ENCODE peak calls at places on chromosomes 12 and 14, in four cellular contexts. V is A549, G is K562, I is GM12878. T is an unnamed sample.
A peak's percentile ranks its signal among the peaks of the same experiment; 100 is the strongest.

GRCh38 chr14:29759521-29760340 is 167.9 kb downstream of the PRKD1 start:
- DNase-seq in V (no peak), G (no peak), I (peak; percentile 8), T (no peak)

GRCh38 chr12:68423175-68423574 is 91.0 kb upstream of the MDM1 start:
- DNase-seq in V (no peak), I (no peak), G (no peak), T (no peak)

GRCh38 chr12:6868211-6869048 is 1.1 kb downstream of the TPI1 start:
- DNase-seq in G (no peak), I (no peak), V (no peak), T (no peak)

GRCh38 chr12:91194500-91194899 is 11.9 kb upstream of the DCN start:
- DNase-seq in G (no peak), V (no peak), I (no peak), T (no peak)

GRCh38 chr12:52382854-52383253 is 2.6 kb downstream of the KRT84 start:
- DNase-seq in I (no peak), G (no peak), V (no peak), T (no peak)

GRCh38 chr14:29039171-29039570 is 272.6 kb downstream of the FOXG1 start:
- DNase-seq in V (no peak), G (no peak), I (no peak), T (no peak)

GRCh38 chr12:10130042-10130441 is at the start of gene CLEC7A:
- DNase-seq in G (no peak), I (peak; percentile 73), V (no peak), T (no peak)

GRCh38 chr12:7667025-7667575 is 1.4 kb upstream of the APOBEC1 start:
- DNase-seq in I (no peak), V (peak; percentile 31), G (no peak), T (peak; percentile 10)

GRCh38 chr14:51093371-51094281 is 1.3 kb downstream of the TRIM9 start:
- DNase-seq in G (no peak), I (no peak), V (peak; percentile 76), T (no peak)

GRCh38 chr12:9378430-9378835 is 170.2 kb upstream of the PZP start:
- DNase-seq in G (peak; percentile 17), I (no peak), V (peak; percentile 32), T (peak; percentile 50)

GRCh38 chr12:52187206-52187605 is 4.6 kb downstream of the KRT80 start:
- DNase-seq in G (no peak), V (no peak), I (no peak), T (no peak)

GRCh38 chr12:88801227-88802225 is 221.3 kb upstream of the KITLG start:
- DNase-seq in V (no peak), G (no peak), I (no peak), T (no peak)

GRCh38 chr12:51281202-51281924 is 11.1 kb upstream of the SMAGP start:
- DNase-seq in G (no peak), I (no peak), V (no peak), T (no peak)

GRCh38 chr14:36441283-36441682 is 78.7 kb downstream of the NKX2-1 start:
- DNase-seq in V (no peak), I (no peak), G (no peak), T (no peak)

GRCh38 chr12:52130695-52131094 is 51.2 kb downstream of the SMIM41 start:
- DNase-seq in I (no peak), V (no peak), G (no peak), T (no peak)

GRCh38 chr14:26427059-26427458 is 170.8 kb downstream of the NOVA1 start:
- DNase-seq in I (no peak), G (no peak), V (no peak), T (no peak)

GRCh38 chr12:94990222-94990621 is 13.3 kb downstream of the NDUFA12 start:
- DNase-seq in G (no peak), I (peak; percentile 41), V (no peak), T (no peak)

GRCh38 chr14:45120109-45120508 is 14.2 kb downstream of the FKBP3 start:
- DNase-seq in I (no peak), V (no peak), G (no peak), T (no peak)

GRCh38 chr12:2284857-2285256 is 232.1 kb downstream of the CACNA1C start:
- DNase-seq in V (peak; percentile 47), G (peak; percentile 20), I (no peak), T (peak; percentile 29)

GRCh38 chr12:63905523-63905922 is 61.0 kb downstream of the SRGAP1 start:
- DNase-seq in V (no peak), G (no peak), I (no peak), T (no peak)

GRCh38 chr12:66688836-66689439 is 10.1 kb upstream of the GRIP1 start:
- DNase-seq in G (peak; percentile 9), V (peak; percentile 35), I (no peak), T (peak; percentile 65)

GRCh38 chr12:2582631-2583616 is 211.8 kb upstream of the FKBP4 start:
- DNase-seq in I (no peak), G (peak; percentile 75), V (peak; percentile 55), T (peak; percentile 22)

GRCh38 chr12:89645434-89645833 is 63.2 kb downstream of the ATP2B1 start:
- DNase-seq in I (no peak), G (no peak), V (no peak), T (peak; percentile 34)

GRCh38 chr12:1811281-1811947 is 9.0 kb upstream of the LRTM2 start:
- DNase-seq in I (no peak), V (no peak), G (no peak), T (peak; percentile 75)

DNA sequence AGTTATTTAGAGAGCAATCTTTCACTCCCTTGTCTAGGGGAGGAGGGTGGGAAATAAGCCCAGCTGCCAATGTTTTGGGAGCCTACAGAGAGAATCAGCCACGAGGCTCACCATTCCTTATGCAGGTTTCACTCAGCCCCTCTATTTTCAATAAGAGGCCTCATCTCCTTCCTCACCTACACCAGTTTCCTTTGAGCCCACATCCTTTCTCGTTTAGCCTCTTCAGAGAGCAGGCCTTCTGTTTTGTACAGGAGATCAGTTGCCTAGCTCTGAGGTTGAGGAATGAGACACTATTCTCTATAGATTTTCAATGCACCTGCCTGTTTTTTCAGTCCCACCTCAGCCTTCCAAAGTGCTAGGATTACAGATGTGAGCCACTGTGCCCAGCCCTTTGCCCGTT is 17.9 kb downstream of the SNAPC1 start:
- DNase-seq in G (no peak), I (no peak), V (no peak), T (no peak)
- TF ChIP-seq CHD4 in G (no peak), I (no peak), V (no peak), T (no peak)

GRCh38 chr12:34107781-34108404 is 85.6 kb downstream of the ALG10 start:
- DNase-seq in G (no peak), I (no peak), V (no peak), T (no peak)
- TF ChIP-seq CHD4 in G (no peak), I (no peak), V (no peak), T (no peak)

DNA sequence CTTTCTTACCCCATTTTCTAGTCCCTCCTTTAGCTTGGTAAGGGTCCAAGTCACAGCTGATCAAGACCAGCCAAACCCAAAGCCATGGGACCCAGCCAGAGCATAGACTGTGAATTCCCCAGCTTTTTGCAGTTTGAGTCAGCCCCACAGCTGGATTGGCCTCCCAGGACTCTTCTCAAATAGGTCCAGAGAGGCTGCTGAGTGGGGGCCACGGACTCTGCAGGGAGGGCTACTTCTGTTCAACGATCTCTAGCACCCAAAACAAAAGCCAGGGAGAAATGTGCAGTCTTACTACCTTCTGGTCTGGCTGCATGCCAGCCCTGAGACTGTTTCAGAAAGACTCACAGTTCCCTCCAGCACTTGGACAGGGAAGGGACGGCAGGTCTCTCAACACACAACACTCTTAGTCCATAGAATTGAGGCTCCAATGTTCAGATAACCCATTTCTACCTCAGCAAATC is 1.6 kb downstream of the VDR start:
- DNase-seq in V (no peak), I (no peak), G (no peak), T (no peak)
- TF ChIP-seq CHD4 in V (no peak), I (no peak), G (no peak), T (no peak)

DNA sequence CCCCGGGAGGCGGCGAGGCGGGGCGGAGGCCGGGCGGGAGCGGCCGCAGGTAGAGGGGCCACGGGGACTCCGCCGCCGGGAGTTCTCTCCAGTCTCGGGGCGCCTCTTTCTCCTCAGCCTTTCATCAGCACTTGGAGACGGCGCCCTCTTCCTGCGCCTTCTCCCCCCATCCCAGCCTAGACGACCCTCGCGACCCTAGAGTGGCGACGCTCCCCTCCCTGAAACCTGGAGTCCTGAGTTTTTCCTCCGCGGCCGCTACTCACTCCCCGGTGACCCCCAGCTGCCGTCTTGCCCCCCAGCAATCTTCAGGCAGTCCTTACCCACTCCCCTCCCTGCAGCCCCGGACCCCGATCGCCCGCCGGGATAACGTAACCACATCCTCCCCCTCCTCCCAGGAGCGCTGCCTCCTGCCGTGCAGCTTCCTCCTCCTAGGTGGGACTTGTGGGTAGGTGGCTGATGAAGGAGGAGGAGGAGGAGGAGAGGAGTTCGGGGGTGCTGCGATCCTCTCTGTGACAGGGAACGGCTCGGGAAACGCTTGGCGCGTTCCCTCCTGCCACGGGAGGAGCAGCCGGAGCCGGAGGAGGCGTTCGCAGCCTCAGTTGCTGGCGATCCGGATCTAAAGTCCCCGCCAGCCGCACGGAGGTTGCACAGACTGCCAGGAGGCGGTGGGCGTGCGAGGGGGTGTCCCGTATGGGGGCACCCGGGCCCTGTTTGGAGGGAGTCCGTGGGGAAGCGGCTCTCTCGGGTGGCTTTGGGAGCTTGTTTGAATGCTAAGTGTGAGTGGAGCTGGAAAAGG is 889 bp downstream of the PLEKHA5 start:
- DNase-seq in I (no peak), G (peak; percentile 43), V (peak; percentile 31), T (no peak)
- TF ChIP-seq CHD4 in I (no peak), G (no peak), V (no peak), T (no peak)

GRCh38 chr12:107451246-107451645 is 234.4 kb upstream of the PWP1 start:
- DNase-seq in G (no peak), I (no peak), V (no peak), T (no peak)
- TF ChIP-seq CHD4 in G (no peak), I (no peak), V (no peak), T (no peak)

GRCh38 chr12:120249266-120249874 is 16.2 kb downstream of the PXN start:
- DNase-seq in G (no peak), V (no peak), I (no peak), T (no peak)
- TF ChIP-seq CHD4 in G (no peak), V (no peak), I (no peak), T (no peak)

GRCh38 chr14:98173291-98173690 is 1098.7 kb downstream of the BCL11B start:
- DNase-seq in V (no peak), G (no peak), I (no peak), T (no peak)
- TF ChIP-seq CHD4 in V (no peak), G (no peak), I (no peak), T (no peak)

DNA sequence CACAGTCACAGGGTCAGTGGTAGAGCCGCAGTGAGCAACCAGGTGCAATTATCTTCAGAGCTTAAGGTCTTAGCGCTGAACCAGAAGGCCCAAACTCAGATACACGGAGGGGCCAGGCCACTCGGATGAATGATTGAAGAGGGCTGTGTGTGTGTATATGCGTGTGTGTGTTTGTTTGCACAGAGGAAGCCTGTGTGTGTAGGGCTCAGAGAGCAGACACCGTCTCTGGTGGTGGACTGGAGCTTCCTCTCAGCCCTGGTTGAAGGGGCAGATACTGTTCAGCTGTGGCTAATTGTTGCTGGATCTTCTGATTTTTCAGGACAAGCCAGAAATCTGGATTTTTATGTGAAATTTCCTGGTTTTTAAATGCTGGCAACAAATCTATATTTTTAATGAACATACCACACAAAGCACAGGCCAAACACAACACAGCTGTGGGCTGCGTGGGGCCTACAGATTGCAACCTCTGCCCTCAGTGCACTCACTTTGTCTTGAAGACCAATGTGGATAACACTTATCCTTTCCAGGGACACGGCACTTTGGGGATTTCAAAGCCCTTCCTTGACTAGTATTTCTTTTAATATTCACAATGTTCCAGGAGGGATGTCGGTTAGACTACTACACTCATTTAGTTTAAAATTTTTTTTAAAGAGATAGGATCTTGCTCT is 94.4 kb upstream of the NRXN3 start:
- DNase-seq in G (no peak), V (no peak), I (no peak), T (peak; percentile 3)
- TF ChIP-seq CHD4 in G (no peak), V (no peak), I (no peak), T (no peak)

T was measured in HepG2.